ENCODE peak calls at places on chromosome 22, in five cellular contexts. Q, L, X, D and C are unnamed samples.

GRCh38 chr22:25747245-25747944 is 5.4 kb downstream of the MYO18B start:
- DNase-seq in Q (no peak), L (peak; percentile 30), X (peak; percentile 93), D (peak; percentile 26), C (no peak)

GRCh38 chr22:37140686-37141323 is 8.9 kb downstream of the IL2RB start:
- DNase-seq in Q (no peak), L (no peak), X (no peak), D (no peak), C (no peak)

GRCh38 chr22:30822216-30823014 is 127.7 kb downstream of the OSBP2 start:
- DNase-seq in Q (no peak), L (no peak), X (no peak), D (no peak), C (no peak)

GRCh38 chr22:43337385-43337784 is 5.8 kb downstream of the SCUBE1 start:
- DNase-seq in Q (no peak), L (no peak), X (no peak), D (no peak), C (no peak)

GRCh38 chr22:25172153-25172552 is 27.5 kb upstream of the CRYBB3 start:
- DNase-seq in Q (no peak), L (no peak), X (peak; percentile 20), D (no peak), C (no peak)

GRCh38 chr22:19349778-19350475 is 58.4 kb upstream of the CLTCL1 start:
- DNase-seq in Q (no peak), L (no peak), X (no peak), D (no peak), C (no peak)

GRCh38 chr22:26043031-26043430 is 126.2 kb upstream of the SEZ6L start:
- DNase-seq in Q (no peak), L (no peak), X (no peak), D (no peak), C (no peak)

GRCh38 chr22:49968313-49968830 is 7.8 kb downstream of the PIM3 start:
- DNase-seq in Q (no peak), L (no peak), X (no peak), D (no peak), C (no peak)

GRCh38 chr22:49380095-49380827 is 447.4 kb downstream of the BRD1 start:
- DNase-seq in Q (no peak), L (no peak), X (no peak), D (no peak), C (no peak)

GRCh38 chr22:25402501-25403283 is 161.8 kb upstream of the GRK3 start:
- DNase-seq in Q (no peak), L (no peak), X (peak; percentile 73), D (peak; percentile 32), C (no peak)

GRCh38 chr22:36914383-36914752 is 940 bp downstream of the CSF2RB start:
- DNase-seq in Q (no peak), L (no peak), X (no peak), D (no peak), C (no peak)

GRCh38 chr22:45709004-45709739 is 37.5 kb downstream of the ATXN10 start:
- DNase-seq in Q (no peak), L (no peak), X (peak; percentile 94), D (no peak), C (no peak)

GRCh38 chr22:26725012-26725676 is 67.8 kb downstream of the MIAT start:
- DNase-seq in Q (no peak), L (no peak), X (no peak), D (no peak), C (no peak)

GRCh38 chr22:25419247-25420113 is 145.0 kb upstream of the GRK3 start:
- DNase-seq in Q (peak; percentile 49), L (peak; percentile 26), X (no peak), D (no peak), C (no peak)

GRCh38 chr22:29078869-29079207 is 6.0 kb downstream of the KREMEN1 start:
- DNase-seq in Q (no peak), L (no peak), X (no peak), D (no peak), C (no peak)

GRCh38 chr22:42401562-42402334 is 30.5 kb downstream of the NFAM1 start:
- DNase-seq in Q (no peak), L (no peak), X (no peak), D (no peak), C (no peak)

GRCh38 chr22:31036671-31037550 is 44.2 kb upstream of the SMTN start:
- DNase-seq in Q (no peak), L (no peak), X (peak; percentile 35), D (peak; percentile 77), C (no peak)

GRCh38 chr22:43824724-43825485 is 12.8 kb upstream of the EFCAB6 start:
- DNase-seq in Q (no peak), L (no peak), X (peak; percentile 19), D (no peak), C (no peak)